ENCODE peak calls at places on chromosome 18, in six cellular contexts. One of them, this sample, is unnamed.
A peak's percentile ranks its signal among the peaks of the same experiment; 100 is the strongest.

GRCh38 chr18:39350916-39351315 is 1785.3 kb upstream of the CELF4 start:
- DNase-seq in activated T-cell treated with anti-CD3 and anti-CD28 coated beads, Interleukin-2, amount 50 U/mL, for 1 hour: no peak
- DNase-seq in GM04503: no peak
- DNase-seq in D341Med: no peak
- DNase-seq in endothelial cell: no peak
- DNase-seq in right lobe of liver: no peak
- DNase-seq in this sample: no peak

GRCh38 chr18:48493856-48494255 is 45.0 kb upstream of the CTIF start:
- DNase-seq in D341Med: no peak
- DNase-seq in GM04503: no peak
- DNase-seq in activated T-cell treated with anti-CD3 and anti-CD28 coated beads, Interleukin-2, amount 50 U/mL, for 1 hour: no peak
- DNase-seq in endothelial cell: no peak
- DNase-seq in right lobe of liver: no peak
- DNase-seq in this sample: no peak

GRCh38 chr18:55458456-55459238 is 129.3 kb downstream of the TCF4 start:
- DNase-seq in GM04503: no peak
- DNase-seq in activated T-cell treated with anti-CD3 and anti-CD28 coated beads, Interleukin-2, amount 50 U/mL, for 1 hour: no peak
- DNase-seq in endothelial cell: no peak
- DNase-seq in right lobe of liver: no peak
- DNase-seq in D341Med: no peak
- DNase-seq in this sample: no peak

GRCh38 chr18:68418881-68419280 is 296.0 kb downstream of the TMX3 start:
- DNase-seq in D341Med: no peak
- DNase-seq in right lobe of liver: no peak
- DNase-seq in activated T-cell treated with anti-CD3 and anti-CD28 coated beads, Interleukin-2, amount 50 U/mL, for 1 hour: no peak
- DNase-seq in GM04503: no peak
- DNase-seq in endothelial cell: no peak
- DNase-seq in this sample: no peak

GRCh38 chr18:64872710-64873458 is 724.0 kb upstream of the LINC00305 start:
- DNase-seq in activated T-cell treated with anti-CD3 and anti-CD28 coated beads, Interleukin-2, amount 50 U/mL, for 1 hour: no peak
- DNase-seq in GM04503: no peak
- DNase-seq in D341Med: no peak
- DNase-seq in endothelial cell: no peak
- DNase-seq in right lobe of liver: no peak
- DNase-seq in this sample: no peak

GRCh38 chr18:70491734-70492348 is 203.0 kb downstream of the SOCS6 start:
- DNase-seq in D341Med: peak; percentile 77
- DNase-seq in activated T-cell treated with anti-CD3 and anti-CD28 coated beads, Interleukin-2, amount 50 U/mL, for 1 hour: no peak
- DNase-seq in GM04503: peak; percentile 1
- DNase-seq in right lobe of liver: peak; percentile 59
- DNase-seq in endothelial cell: peak; percentile 47
- DNase-seq in this sample: peak; percentile 30

GRCh38 chr18:48800877-48801727 is 149.7 kb downstream of the SMAD7 start:
- DNase-seq in right lobe of liver: no peak
- DNase-seq in activated T-cell treated with anti-CD3 and anti-CD28 coated beads, Interleukin-2, amount 50 U/mL, for 1 hour: peak; percentile 8
- DNase-seq in GM04503: peak; percentile 13
- DNase-seq in endothelial cell: no peak
- DNase-seq in D341Med: no peak
- DNase-seq in this sample: no peak

GRCh38 chr18:62436636-62437519 is 85.9 kb upstream of the ZCCHC2 start:
- DNase-seq in endothelial cell: no peak
- DNase-seq in activated T-cell treated with anti-CD3 and anti-CD28 coated beads, Interleukin-2, amount 50 U/mL, for 1 hour: no peak
- DNase-seq in GM04503: peak; percentile 58
- DNase-seq in right lobe of liver: peak; percentile 90
- DNase-seq in D341Med: peak; percentile 64
- DNase-seq in this sample: no peak

GRCh38 chr18:54392621-54393023 is 34.9 kb downstream of the C18orf54 start:
- DNase-seq in endothelial cell: no peak
- DNase-seq in right lobe of liver: no peak
- DNase-seq in activated T-cell treated with anti-CD3 and anti-CD28 coated beads, Interleukin-2, amount 50 U/mL, for 1 hour: no peak
- DNase-seq in D341Med: peak; percentile 69
- DNase-seq in GM04503: no peak
- DNase-seq in this sample: peak; percentile 35

GRCh38 chr18:57023483-57023882 is 123.4 kb upstream of the BOD1L2 start:
- DNase-seq in endothelial cell: no peak
- DNase-seq in D341Med: no peak
- DNase-seq in GM04503: no peak
- DNase-seq in activated T-cell treated with anti-CD3 and anti-CD28 coated beads, Interleukin-2, amount 50 U/mL, for 1 hour: no peak
- DNase-seq in right lobe of liver: no peak
- DNase-seq in this sample: no peak